ENCODE peak calls at places on chromosomes 3 and 15, in five cellular contexts. G is epithelial cell of esophagus, W is ascending aorta, A is retinal pigment epithelial cell, V is GM23338. L is an unnamed sample.

GRCh38 chr3:71521940-71522876 is 61.3 kb downstream of the FOXP1 start:
- DNase-seq in G (no peak), W (no peak), A (no peak), V (no peak), L (no peak)

GRCh38 chr3:64133991-64134390 is 91.3 kb downstream of the PRICKLE2 start:
- DNase-seq in G (no peak), W (no peak), A (no peak), V (no peak), L (no peak)

GRCh38 chr3:187114511-187114910 is 24.8 kb downstream of the RPL39L start:
- DNase-seq in G (no peak), W (no peak), A (no peak), V (no peak), L (no peak)

GRCh38 chr3:141996437-141996836 is 120.0 kb downstream of the ATP1B3 start:
- DNase-seq in G (peak; percentile 54), W (no peak), A (no peak), V (no peak), L (peak; percentile 74)

GRCh38 chr15:56737791-56738190 is 4.5 kb upstream of the ZNF280D start:
- DNase-seq in G (no peak), W (no peak), A (no peak), V (no peak), L (no peak)

GRCh38 chr3:6518709-6519345 is 342.1 kb upstream of the GRM7 start:
- DNase-seq in G (no peak), W (no peak), A (no peak), V (no peak), L (no peak)

GRCh38 chr15:79219393-79220056 is 63.0 kb upstream of the ANKRD34C start:
- DNase-seq in G (no peak), W (no peak), A (no peak), V (no peak), L (no peak)

GRCh38 chr3:11269007-11269406 is 3.2 kb upstream of the ATG7 start:
- DNase-seq in G (no peak), W (no peak), A (no peak), V (no peak), L (no peak)

GRCh38 chr15:98658831-98659699 is 10.7 kb downstream of the IGF1R start:
- DNase-seq in G (peak; percentile 67), W (no peak), A (no peak), V (peak; percentile 63), L (no peak)

GRCh38 chr15:27183182-27183581 is 212.2 kb downstream of the GABRG3 start:
- DNase-seq in G (no peak), W (no peak), A (no peak), V (no peak), L (no peak)

GRCh38 chr15:70055601-70056051 is 42.1 kb downstream of the TLE3 start:
- DNase-seq in G (no peak), W (no peak), A (no peak), V (no peak), L (no peak)

GRCh38 chr3:11529281-11529680 is 114.4 kb downstream of the VGLL4 start:
- DNase-seq in G (no peak), W (no peak), A (no peak), V (no peak), L (no peak)

DNA sequence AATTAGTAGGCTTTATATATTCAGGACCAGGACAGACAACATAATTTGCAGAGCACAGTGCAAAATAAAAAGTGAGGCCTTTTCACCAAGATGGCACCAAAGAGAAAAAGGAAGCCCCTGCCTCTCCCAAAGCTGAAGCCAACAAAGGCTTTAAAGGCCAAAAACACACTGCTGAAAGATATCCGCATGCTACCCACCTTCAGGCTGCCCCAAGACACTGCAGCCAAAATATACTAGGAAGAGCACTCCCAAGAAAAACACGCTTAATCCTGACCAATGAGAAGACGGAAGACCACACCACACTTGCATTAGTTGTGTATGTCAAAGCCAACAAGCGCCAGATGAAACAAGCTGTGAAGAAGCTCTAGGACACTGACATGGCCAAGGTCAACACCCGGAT is 38.0 kb downstream of the PIK3CB start:
- DNase-seq in G (no peak), W (no peak), A (no peak), V (peak; percentile 36), L (no peak)
- TF ChIP-seq CTCF in G (no peak), W (no peak), A (no peak), V (peak; percentile 34), L (no peak)

GRCh38 chr3:36900474-36901443 is 44.1 kb downstream of the TRANK1 start:
- DNase-seq in G (no peak), W (no peak), A (no peak), V (no peak), L (no peak)
- H3K4me3 ChIP-seq in G (no peak overlapping the region), W (no peak overlapping the region), A (no peak overlapping the region), V (no peak overlapping the region), L (no peak overlapping the region)

DNA sequence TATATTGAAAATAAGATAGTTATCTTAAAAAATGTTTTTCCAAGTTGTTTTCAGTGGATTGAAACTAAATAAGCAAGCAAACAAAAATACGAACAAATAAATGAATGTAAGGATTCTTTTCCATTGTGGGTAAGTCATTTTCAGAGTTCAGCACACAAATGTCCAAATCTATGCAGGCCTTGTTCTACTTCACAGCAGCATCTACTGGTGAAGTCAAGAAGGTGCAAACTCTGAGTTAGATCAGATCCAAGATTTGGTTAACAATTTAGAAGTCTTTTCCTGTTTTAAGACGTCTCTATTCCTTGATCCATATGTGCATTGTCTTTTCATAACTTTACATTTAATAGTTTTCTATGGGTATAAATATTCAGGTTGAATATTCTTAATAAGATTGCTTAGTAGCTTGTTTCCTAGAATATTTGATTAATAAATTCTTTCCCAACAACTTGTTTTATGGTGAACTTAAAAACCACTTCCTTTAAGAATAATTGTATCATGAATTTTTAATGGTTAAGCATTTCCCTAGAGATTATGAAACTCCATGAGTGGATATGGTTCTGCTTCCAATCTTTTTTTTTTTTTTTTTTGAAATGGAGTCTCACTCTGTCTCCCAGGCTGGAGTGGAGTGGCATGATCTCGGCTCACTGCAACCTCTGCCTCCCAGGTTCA is 10.5 kb downstream of the PTX3 start:
- DNase-seq in G (peak; percentile 53), W (no peak), A (no peak), V (peak; percentile 16), L (no peak)
- TF ChIP-seq CTCF in G (peak; percentile 61), W (peak; percentile 11), A (peak; percentile 91), V (peak; percentile 25), L (peak; percentile 84)

GRCh38 chr3:117645561-117646242 is 936.1 kb downstream of the TUSC7 start:
- DNase-seq in G (peak; percentile 33), W (no peak), A (no peak), V (no peak), L (no peak)

DNA sequence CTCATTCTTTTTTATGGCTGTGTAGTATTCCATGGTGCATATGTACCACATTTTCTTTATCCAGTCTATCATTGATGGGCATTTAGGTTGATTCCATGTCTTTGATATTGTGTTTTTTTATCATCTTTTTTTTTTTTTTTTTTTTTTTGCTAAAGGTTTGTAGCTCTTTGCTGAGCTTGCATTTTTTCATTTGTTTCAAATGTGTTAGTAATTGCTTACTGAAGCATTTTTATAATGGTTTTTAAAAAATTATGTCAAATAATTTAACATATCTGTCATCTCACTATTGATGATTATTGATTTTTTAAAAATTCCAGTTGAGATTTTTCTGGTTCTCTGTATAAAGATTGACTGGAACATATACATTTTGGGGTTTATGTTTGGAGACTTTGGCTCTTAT is 934.6 kb downstream of the TUSC7 start:
- DNase-seq in G (no peak), W (no peak), A (no peak), V (no peak), L (no peak)
- H3K4me3 ChIP-seq in G (no peak overlapping the region), W (no peak overlapping the region), A (no peak overlapping the region), V (no peak overlapping the region), L (no peak overlapping the region)

GRCh38 chr15:41585140-41586047 is 26.4 kb downstream of the TYRO3 start:
- DNase-seq in G (peak; percentile 48), W (peak; percentile 74), A (no peak), V (peak; percentile 83), L (peak; percentile 13)
- TF ChIP-seq CTCF in G (peak; percentile 47), W (peak; percentile 22), A (no peak), V (peak; percentile 30), L (peak; percentile 44)

GRCh38 chr3:194138732-194139084 is 2.8 kb downstream of the HES1 start:
- DNase-seq in G (no peak), W (no peak), A (no peak), V (no peak), L (no peak)
- H3K4me3 ChIP-seq in G (peak overlapping the region; percentile 97), W (peak overlapping the region; percentile 87), A (peak overlapping the region; percentile 100), V (peak overlapping the region; percentile 78), L (peak overlapping the region; percentile 75)

DNA sequence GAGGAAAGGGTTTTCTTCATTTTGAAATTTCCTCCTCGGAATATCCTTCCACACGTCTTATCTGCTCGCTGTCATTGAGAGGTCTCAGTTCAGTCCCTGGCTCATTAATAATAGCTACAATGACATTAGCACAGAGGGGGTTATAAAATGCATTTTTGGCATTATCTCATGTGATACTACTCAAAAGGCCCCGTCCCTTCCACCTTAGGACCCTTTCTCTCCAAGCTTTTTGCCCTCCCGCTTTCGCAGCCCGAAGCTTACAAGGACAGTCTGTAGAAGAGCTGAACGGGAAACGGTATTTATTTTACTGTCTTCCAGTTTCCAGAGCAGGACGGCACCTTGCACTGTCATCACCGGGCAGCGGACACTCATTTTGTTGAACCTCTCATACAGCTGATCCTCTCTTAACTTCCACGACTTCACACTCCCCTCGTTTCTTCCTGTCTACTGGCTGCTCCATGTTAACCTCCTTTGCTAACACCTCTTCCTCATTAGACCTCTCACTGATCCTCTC is 5.6 kb upstream of the PLEKHO2 start:
- DNase-seq in G (no peak), W (no peak), A (no peak), V (peak; percentile 31), L (no peak)
- TF ChIP-seq CTCF in G (no peak), W (no peak), A (no peak), V (peak; percentile 7), L (no peak)

DNA sequence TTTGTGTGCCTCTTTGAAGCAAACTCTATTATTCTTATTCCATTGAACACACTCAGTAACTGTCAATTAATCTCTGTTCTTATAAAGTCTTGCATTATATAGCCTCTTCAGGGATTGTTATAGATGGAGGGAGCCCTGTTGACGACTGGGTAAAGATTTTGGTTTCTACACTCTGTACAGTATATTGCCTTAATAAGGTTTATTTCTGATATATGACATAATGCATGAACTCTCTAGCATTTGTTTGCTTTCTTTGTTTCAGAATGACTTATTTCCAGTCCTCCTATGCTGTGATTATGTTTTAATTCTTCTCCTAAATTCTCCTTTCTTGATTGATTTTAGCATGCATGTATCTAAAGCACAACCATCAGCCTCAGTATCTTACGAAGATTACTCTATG is 494.9 kb downstream of the DIPK2A start:
- DNase-seq in G (no peak), W (no peak), A (no peak), V (no peak), L (no peak)
- H3K4me3 ChIP-seq in G (no peak overlapping the region), W (no peak overlapping the region), A (no peak overlapping the region), V (no peak overlapping the region), L (no peak overlapping the region)

GRCh38 chr15:29695486-29696167 is 126.6 kb downstream of the TJP1 start:
- DNase-seq in G (no peak), W (peak; percentile 19), A (no peak), V (peak; percentile 48), L (no peak)
- TF ChIP-seq CTCF in G (no peak), W (no peak), A (no peak), V (peak; percentile 51), L (peak; percentile 9)

DNA sequence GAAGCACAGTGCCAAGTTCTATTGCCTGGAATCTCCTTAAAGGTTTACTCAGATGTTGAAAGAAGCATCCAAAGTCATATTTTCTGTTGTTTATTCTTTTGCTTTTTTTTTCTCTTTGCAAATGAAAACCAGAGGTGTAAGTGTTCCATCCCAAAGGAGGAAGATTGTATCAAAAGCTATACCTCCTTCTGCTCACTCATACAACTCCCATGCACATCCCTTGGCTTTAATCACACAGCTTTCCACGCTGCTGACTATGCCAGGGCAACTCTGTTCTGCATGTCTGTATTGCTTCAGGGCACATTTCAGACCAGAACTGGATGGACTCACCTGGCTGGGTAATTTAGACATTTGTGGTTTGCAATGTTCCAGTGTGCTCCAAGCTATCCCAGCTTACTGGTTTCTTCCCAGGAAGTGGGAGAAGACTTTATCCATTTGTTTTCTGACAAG is 399.6 kb upstream of the TBL1XR1 start:
- DNase-seq in G (peak; percentile 96), W (no peak), A (no peak), V (no peak), L (peak; percentile 72)
- H3K4me3 ChIP-seq in G (no peak overlapping the region), W (no peak overlapping the region), A (no peak overlapping the region), V (no peak overlapping the region), L (no peak overlapping the region)